ENCODE peak calls at places on chromosome 17, in four cellular contexts. C is immature natural killer cell; N is chondrocyte; H is activated T-helper 9 cell treated with anti-CD3 and anti-CD28 coated beads, Interleukin-2, amount 50 U/mL, for 16 hours. W is an unnamed sample.

GRCh38 chr17:40559016-40559853 is 6.0 kb downstream of the CCR7 start:
- DNase-seq in C (no peak), H (no peak), N (no peak), W (no peak)

GRCh38 chr17:3710951-3711383 is 12.7 kb upstream of the HASPIN start:
- DNase-seq in N (no peak), H (peak), C (peak), W (no peak)

GRCh38 chr17:57342963-57343589 is 86.8 kb downstream of the MSI2 start:
- DNase-seq in N (no peak), H (no peak), C (no peak), W (no peak)

GRCh38 chr17:17935321-17936271 is 36.6 kb downstream of the TOM1L2 start:
- DNase-seq in C (no peak), N (no peak), H (no peak), W (peak)

GRCh38 chr17:20266806-20267458 is 200.4 kb downstream of the LGALS9B start:
- DNase-seq in C (no peak), H (no peak), N (no peak), W (no peak)

GRCh38 chr17:63740464-63741181 is 976 bp downstream of the STRADA start:
- DNase-seq in H (no peak), C (no peak), N (no peak), W (no peak)

GRCh38 chr17:65936013-65936412 is 255.9 kb downstream of the CEP112 start:
- DNase-seq in N (no peak), H (no peak), C (no peak), W (no peak)

GRCh38 chr17:73533801-73534574 is 110.3 kb downstream of the SDK2 start:
- DNase-seq in H (no peak), C (no peak), N (no peak), W (no peak)

GRCh38 chr17:15908378-15908777 is 36.6 kb upstream of the ADORA2B start:
- DNase-seq in N (no peak), H (no peak), C (no peak), W (no peak)

GRCh38 chr17:3415610-3416009 is 4.4 kb downstream of the OR3A3 start:
- DNase-seq in N (no peak), H (no peak), C (no peak), W (no peak)

GRCh38 chr17:63407741-63408330 is 38.3 kb downstream of the CYB561 start:
- DNase-seq in N (no peak), C (no peak), H (no peak), W (no peak)

GRCh38 chr17:4530799-4531730 is 24.1 kb downstream of the MYBBP1A start:
- DNase-seq in H (no peak), C (no peak), N (no peak), W (no peak)

GRCh38 chr17:77125432-77125901 is 15.3 kb upstream of the SEC14L1 start:
- DNase-seq in N (no peak), H (no peak), C (no peak), W (no peak)

GRCh38 chr17:48561894-48562810 is 16.0 kb downstream of the HOXB4 start:
- DNase-seq in C (peak), N (no peak), H (no peak), W (no peak)

GRCh38 chr17:31470592-31470991 is 79.1 kb downstream of the RAB11FIP4 start:
- DNase-seq in H (no peak), N (no peak), C (no peak), W (no peak)

GRCh38 chr17:1779571-1780074 is 17.8 kb downstream of the SERPINF1 start:
- DNase-seq in H (no peak), N (no peak), C (no peak), W (peak)

GRCh38 chr17:49582789-49583188 is 7.1 kb downstream of the NXPH3 start:
- DNase-seq in H (no peak), N (no peak), C (no peak), W (no peak)

GRCh38 chr17:47077576-47077975 is 98.5 kb upstream of the RPRML start:
- DNase-seq in N (no peak), H (no peak), C (no peak), W (no peak)

GRCh38 chr17:49633250-49633649 is 44.6 kb downstream of the SPOP start:
- DNase-seq in N (no peak), C (no peak), H (no peak), W (no peak)

GRCh38 chr17:75824591-75825518 is 19.3 kb downstream of the UNC13D start:
- DNase-seq in C (no peak), H (no peak), N (no peak), W (peak)